ENCODE peak calls at places on chromosomes 3 and 15, in five cellular contexts. I is GM13977; K is NCI-H446; E is activated CD4-positive, alpha-beta T cell treated with anti-CD3 and anti-CD28 coated beads, Interleukin-2, amount 10 ng/mL, durations not matched to agents 7 days and 5 days; A is BJ. J is an unnamed sample.
A peak's percentile ranks its signal among the peaks of the same experiment; 100 is the strongest.

GRCh38 chr15:31272558-31273257 is 53.9 kb upstream of the KLF13 start:
- DNase-seq in I (no peak), K (no peak), E (no peak), A (no peak), J (no peak)

GRCh38 chr3:122055215-122055614 is at the start of gene CD86:
- DNase-seq in I (peak; percentile 62), K (no peak), E (no peak), A (no peak), J (no peak)

GRCh38 chr3:119589087-119589773 is 8.5 kb upstream of the PLA1A start:
- DNase-seq in I (no peak), K (no peak), E (no peak), A (no peak), J (no peak)

GRCh38 chr3:12898290-12898979 is 57.1 kb upstream of the RPL32 start:
- DNase-seq in I (no peak), K (no peak), E (no peak), A (no peak), J (no peak)

GRCh38 chr15:74417230-74417629 is 16.5 kb downstream of the SEMA7A start:
- DNase-seq in I (no peak), K (no peak), E (no peak), A (no peak), J (peak; percentile 3)

GRCh38 chr3:45170071-45170470 is 23.9 kb upstream of the CDCP1 start:
- DNase-seq in I (no peak), K (peak; percentile 14), E (no peak), A (no peak), J (no peak)

GRCh38 chr3:100754563-100755334 is 45.5 kb downstream of the TFG start:
- DNase-seq in I (no peak), K (no peak), E (no peak), A (no peak), J (no peak)

GRCh38 chr3:195761503-195762248 is 40.9 kb downstream of the MUC20 start:
- DNase-seq in I (peak; percentile 33), K (no peak), E (no peak), A (no peak), J (no peak)

GRCh38 chr15:82712036-82712435 is 2.4 kb upstream of the AP3B2 start:
- DNase-seq in I (no peak), K (no peak), E (no peak), A (no peak), J (no peak)

GRCh38 chr3:186888569-186888968 is 41.8 kb upstream of the ST6GAL1 start:
- DNase-seq in I (no peak), K (no peak), E (no peak), A (no peak), J (no peak)

GRCh38 chr15:77982127-77982490 is 95.4 kb downstream of the TBC1D2B start:
- DNase-seq in I (no peak), K (no peak), E (no peak), A (no peak), J (no peak)

GRCh38 chr3:146334151-146334550 is 83.2 kb upstream of the PLSCR4 start:
- DNase-seq in I (no peak), K (peak; percentile 22), E (no peak), A (no peak), J (no peak)

GRCh38 chr3:189260556-189261493 is 89.1 kb downstream of the TPRG1 start:
- DNase-seq in I (no peak), K (peak; percentile 86), E (no peak), A (no peak), J (no peak)

GRCh38 chr15:71792521-71792920 is 17.8 kb upstream of the NR2E3 start:
- DNase-seq in I (no peak), K (no peak), E (no peak), A (peak; percentile 41), J (peak; percentile 52)

GRCh38 chr15:34012461-34013028 is 26.5 kb downstream of the AVEN start:
- DNase-seq in I (no peak), K (no peak), E (no peak), A (no peak), J (no peak)

GRCh38 chr15:27820232-27820631 is 278.9 kb downstream of the OCA2 start:
- DNase-seq in I (no peak), K (no peak), E (no peak), A (no peak), J (no peak)

GRCh38 chr3:15255215-15255614 is 49.2 kb downstream of the CAPN7 start:
- DNase-seq in I (no peak), K (no peak), E (no peak), A (no peak), J (no peak)

GRCh38 chr15:39235084-39235795 is 345.6 kb upstream of the THBS1 start:
- DNase-seq in I (no peak), K (no peak), E (no peak), A (peak; percentile 46), J (no peak)

GRCh38 chr15:47384316-47384715 is 333.0 kb upstream of the SEMA6D start:
- DNase-seq in I (no peak), K (peak; percentile 77), E (no peak), A (peak; percentile 34), J (peak; percentile 61)

GRCh38 chr3:191915717-191916116 is 454.8 kb downstream of the PYDC2 start:
- DNase-seq in I (no peak), K (peak; percentile 64), E (no peak), A (no peak), J (no peak)

GRCh38 chr3:128517648-128518047 is 24.6 kb upstream of the GATA2 start:
- DNase-seq in I (no peak), K (no peak), E (no peak), A (no peak), J (no peak)

GRCh38 chr15:81235781-81236507 is 39.3 kb downstream of the IL16 start:
- DNase-seq in I (no peak), K (peak; percentile 13), E (no peak), A (peak; percentile 84), J (peak; percentile 87)

GRCh38 chr3:50674349-50675178 is at the start of gene DOCK3:
- DNase-seq in I (peak; percentile 85), K (peak; percentile 58), E (peak; percentile 57), A (no peak), J (no peak)

GRCh38 chr3:882526-882925 is 210.3 kb upstream of the CNTN6 start:
- DNase-seq in I (no peak), K (no peak), E (no peak), A (no peak), J (no peak)

GRCh38 chr3:126309861-126310655 is 47.1 kb downstream of the KLF15 start:
- DNase-seq in I (no peak), K (no peak), E (no peak), A (no peak), J (no peak)

GRCh38 chr3:52028572-52028971 is 27.8 kb downstream of the DUSP7 start:
- DNase-seq in I (no peak), K (peak; percentile 76), E (no peak), A (no peak), J (no peak)

GRCh38 chr3:42894693-42895092 is 11.2 kb upstream of the ZNF662 start:
- DNase-seq in I (no peak), K (no peak), E (no peak), A (no peak), J (no peak)

GRCh38 chr15:87207945-87208580 is 1048.5 kb downstream of the NTRK3 start:
- DNase-seq in I (no peak), K (no peak), E (no peak), A (peak; percentile 38), J (peak; percentile 53)

GRCh38 chr15:98853593-98854420 is 153.8 kb downstream of the PGPEP1L start:
- DNase-seq in I (no peak), K (no peak), E (no peak), A (no peak), J (no peak)

GRCh38 chr3:45607790-45608189 is 13.2 kb downstream of the LIMD1 start:
- DNase-seq in I (no peak), K (peak; percentile 24), E (no peak), A (no peak), J (no peak)

GRCh38 chr3:23086366-23086765 is 116.8 kb upstream of the UBE2E2 start:
- DNase-seq in I (no peak), K (no peak), E (no peak), A (no peak), J (no peak)

GRCh38 chr3:128112406-128112968 is 11.1 kb downstream of the RUVBL1 start:
- DNase-seq in I (no peak), K (peak; percentile 78), E (peak; percentile 64), A (peak; percentile 60), J (peak; percentile 58)